ENCODE peak calls at places on chromosomes 4 and X, in nine cellular contexts. One of them, this sample, is unnamed.

GRCh38 chrX:32788936-32789335 is 422.4 kb downstream of the DMD start:
- DNase-seq in nephron progenitor cell: no peak
- DNase-seq in H54: no peak
- DNase-seq in left ventricle myocardium inferior: no peak
- DNase-seq in ELF-1: no peak
- DNase-seq in A172: no peak
- DNase-seq in T-helper 9 cell: no peak
- DNase-seq in heart left ventricle: no peak
- DNase-seq in activated CD4-positive, alpha-beta T cell treated with anti-CD3 and anti-CD28 coated beads, Interleukin-2, amount 50 U/mL, for 1 hour: no peak
- DNase-seq in this sample: no peak

GRCh38 chrX:13051529-13052172 is 7.2 kb upstream of the FAM9C start:
- DNase-seq in nephron progenitor cell: no peak
- DNase-seq in H54: no peak
- DNase-seq in left ventricle myocardium inferior: no peak
- DNase-seq in ELF-1: no peak
- DNase-seq in A172: peak
- DNase-seq in T-helper 9 cell: no peak
- DNase-seq in heart left ventricle: peak
- DNase-seq in activated CD4-positive, alpha-beta T cell treated with anti-CD3 and anti-CD28 coated beads, Interleukin-2, amount 50 U/mL, for 1 hour: peak
- DNase-seq in this sample: no peak

GRCh38 chrX:150200820-150201287 is 162.3 kb upstream of the MAMLD1 start:
- DNase-seq in nephron progenitor cell: no peak
- DNase-seq in H54: peak
- DNase-seq in left ventricle myocardium inferior: no peak
- DNase-seq in ELF-1: peak
- DNase-seq in A172: peak
- DNase-seq in T-helper 9 cell: no peak
- DNase-seq in heart left ventricle: no peak
- DNase-seq in activated CD4-positive, alpha-beta T cell treated with anti-CD3 and anti-CD28 coated beads, Interleukin-2, amount 50 U/mL, for 1 hour: no peak
- DNase-seq in this sample: peak

GRCh38 chrX:109954955-109955354 is 48.0 kb upstream of the TMEM164 start:
- DNase-seq in nephron progenitor cell: no peak
- DNase-seq in H54: no peak
- DNase-seq in left ventricle myocardium inferior: no peak
- DNase-seq in ELF-1: no peak
- DNase-seq in A172: no peak
- DNase-seq in T-helper 9 cell: no peak
- DNase-seq in heart left ventricle: no peak
- DNase-seq in activated CD4-positive, alpha-beta T cell treated with anti-CD3 and anti-CD28 coated beads, Interleukin-2, amount 50 U/mL, for 1 hour: no peak
- DNase-seq in this sample: no peak

GRCh38 chr4:185016946-185017797 is 1.1 kb upstream of the HELT start:
- DNase-seq in nephron progenitor cell: no peak
- DNase-seq in H54: no peak
- DNase-seq in left ventricle myocardium inferior: no peak
- DNase-seq in ELF-1: peak
- DNase-seq in A172: no peak
- DNase-seq in T-helper 9 cell: no peak
- DNase-seq in heart left ventricle: no peak
- DNase-seq in activated CD4-positive, alpha-beta T cell treated with anti-CD3 and anti-CD28 coated beads, Interleukin-2, amount 50 U/mL, for 1 hour: no peak
- DNase-seq in this sample: no peak

GRCh38 chr4:35491093-35491492 is 753.2 kb downstream of the ARAP2 start:
- DNase-seq in nephron progenitor cell: no peak
- DNase-seq in H54: no peak
- DNase-seq in left ventricle myocardium inferior: no peak
- DNase-seq in ELF-1: no peak
- DNase-seq in A172: no peak
- DNase-seq in T-helper 9 cell: no peak
- DNase-seq in heart left ventricle: no peak
- DNase-seq in activated CD4-positive, alpha-beta T cell treated with anti-CD3 and anti-CD28 coated beads, Interleukin-2, amount 50 U/mL, for 1 hour: no peak
- DNase-seq in this sample: no peak

GRCh38 chr4:15756361-15756861 is 21.7 kb upstream of the CD38 start:
- DNase-seq in nephron progenitor cell: no peak
- DNase-seq in H54: no peak
- DNase-seq in left ventricle myocardium inferior: no peak
- DNase-seq in ELF-1: no peak
- DNase-seq in A172: peak
- DNase-seq in T-helper 9 cell: peak
- DNase-seq in heart left ventricle: no peak
- DNase-seq in activated CD4-positive, alpha-beta T cell treated with anti-CD3 and anti-CD28 coated beads, Interleukin-2, amount 50 U/mL, for 1 hour: peak
- DNase-seq in this sample: peak

GRCh38 chr4:55868691-55869090 is 15.2 kb downstream of the EXOC1 start:
- DNase-seq in nephron progenitor cell: no peak
- DNase-seq in H54: no peak
- DNase-seq in left ventricle myocardium inferior: no peak
- DNase-seq in ELF-1: no peak
- DNase-seq in A172: no peak
- DNase-seq in T-helper 9 cell: no peak
- DNase-seq in heart left ventricle: no peak
- DNase-seq in activated CD4-positive, alpha-beta T cell treated with anti-CD3 and anti-CD28 coated beads, Interleukin-2, amount 50 U/mL, for 1 hour: no peak
- DNase-seq in this sample: no peak

GRCh38 chrX:24196509-24196908 is 47.0 kb downstream of the ZFX start:
- DNase-seq in nephron progenitor cell: no peak
- DNase-seq in H54: no peak
- DNase-seq in left ventricle myocardium inferior: no peak
- DNase-seq in ELF-1: no peak
- DNase-seq in A172: no peak
- DNase-seq in T-helper 9 cell: no peak
- DNase-seq in heart left ventricle: no peak
- DNase-seq in activated CD4-positive, alpha-beta T cell treated with anti-CD3 and anti-CD28 coated beads, Interleukin-2, amount 50 U/mL, for 1 hour: no peak
- DNase-seq in this sample: no peak

GRCh38 chr4:3484057-3484973 is 21.2 kb downstream of the DOK7 start:
- DNase-seq in nephron progenitor cell: no peak
- DNase-seq in H54: peak
- DNase-seq in left ventricle myocardium inferior: peak
- DNase-seq in ELF-1: peak
- DNase-seq in A172: peak
- DNase-seq in T-helper 9 cell: no peak
- DNase-seq in heart left ventricle: peak
- DNase-seq in activated CD4-positive, alpha-beta T cell treated with anti-CD3 and anti-CD28 coated beads, Interleukin-2, amount 50 U/mL, for 1 hour: no peak
- DNase-seq in this sample: no peak

GRCh38 chr4:41505161-41505653 is 32.8 kb upstream of the LIMCH1 start:
- DNase-seq in nephron progenitor cell: no peak
- DNase-seq in H54: peak
- DNase-seq in left ventricle myocardium inferior: no peak
- DNase-seq in ELF-1: no peak
- DNase-seq in A172: peak
- DNase-seq in T-helper 9 cell: no peak
- DNase-seq in heart left ventricle: peak
- DNase-seq in activated CD4-positive, alpha-beta T cell treated with anti-CD3 and anti-CD28 coated beads, Interleukin-2, amount 50 U/mL, for 1 hour: no peak
- DNase-seq in this sample: no peak

GRCh38 chrX:576904-577303 is 53.7 kb upstream of the SHOX start:
- DNase-seq in nephron progenitor cell: no peak
- DNase-seq in H54: no peak
- DNase-seq in left ventricle myocardium inferior: no peak
- DNase-seq in ELF-1: no peak
- DNase-seq in A172: no peak
- DNase-seq in T-helper 9 cell: no peak
- DNase-seq in heart left ventricle: no peak
- DNase-seq in activated CD4-positive, alpha-beta T cell treated with anti-CD3 and anti-CD28 coated beads, Interleukin-2, amount 50 U/mL, for 1 hour: no peak
- DNase-seq in this sample: no peak

GRCh38 chr4:69308634-69309033 is 28.4 kb downstream of the UGT2B28 start:
- DNase-seq in nephron progenitor cell: no peak
- DNase-seq in H54: no peak
- DNase-seq in left ventricle myocardium inferior: no peak
- DNase-seq in ELF-1: no peak
- DNase-seq in A172: no peak
- DNase-seq in T-helper 9 cell: no peak
- DNase-seq in heart left ventricle: no peak
- DNase-seq in activated CD4-positive, alpha-beta T cell treated with anti-CD3 and anti-CD28 coated beads, Interleukin-2, amount 50 U/mL, for 1 hour: no peak
- DNase-seq in this sample: no peak

GRCh38 chrX:71215335-71215912 is 7.6 kb upstream of the GJB1 start:
- DNase-seq in nephron progenitor cell: no peak
- DNase-seq in H54: no peak
- DNase-seq in left ventricle myocardium inferior: no peak
- DNase-seq in ELF-1: no peak
- DNase-seq in A172: no peak
- DNase-seq in T-helper 9 cell: no peak
- DNase-seq in heart left ventricle: no peak
- DNase-seq in activated CD4-positive, alpha-beta T cell treated with anti-CD3 and anti-CD28 coated beads, Interleukin-2, amount 50 U/mL, for 1 hour: no peak
- DNase-seq in this sample: no peak

GRCh38 chrX:72054776-72055495 is 76.8 kb downstream of the RTL5 start:
- DNase-seq in nephron progenitor cell: no peak
- DNase-seq in H54: no peak
- DNase-seq in left ventricle myocardium inferior: no peak
- DNase-seq in ELF-1: peak
- DNase-seq in A172: no peak
- DNase-seq in T-helper 9 cell: no peak
- DNase-seq in heart left ventricle: no peak
- DNase-seq in activated CD4-positive, alpha-beta T cell treated with anti-CD3 and anti-CD28 coated beads, Interleukin-2, amount 50 U/mL, for 1 hour: no peak
- DNase-seq in this sample: no peak

GRCh38 chr4:79249879-79250503 is 75.9 kb downstream of the NAA11 start:
- DNase-seq in nephron progenitor cell: no peak
- DNase-seq in H54: no peak
- DNase-seq in left ventricle myocardium inferior: no peak
- DNase-seq in ELF-1: no peak
- DNase-seq in A172: peak
- DNase-seq in T-helper 9 cell: no peak
- DNase-seq in heart left ventricle: no peak
- DNase-seq in activated CD4-positive, alpha-beta T cell treated with anti-CD3 and anti-CD28 coated beads, Interleukin-2, amount 50 U/mL, for 1 hour: no peak
- DNase-seq in this sample: no peak

GRCh38 chrX:33908898-33909297 is 223.2 kb downstream of the FAM47A start:
- DNase-seq in nephron progenitor cell: no peak
- DNase-seq in H54: no peak
- DNase-seq in left ventricle myocardium inferior: no peak
- DNase-seq in ELF-1: peak
- DNase-seq in A172: no peak
- DNase-seq in T-helper 9 cell: no peak
- DNase-seq in heart left ventricle: no peak
- DNase-seq in activated CD4-positive, alpha-beta T cell treated with anti-CD3 and anti-CD28 coated beads, Interleukin-2, amount 50 U/mL, for 1 hour: no peak
- DNase-seq in this sample: no peak

GRCh38 chr4:164706675-164707074 is 47.3 kb upstream of the SMIM31 start:
- DNase-seq in nephron progenitor cell: no peak
- DNase-seq in H54: no peak
- DNase-seq in left ventricle myocardium inferior: no peak
- DNase-seq in ELF-1: peak
- DNase-seq in A172: no peak
- DNase-seq in T-helper 9 cell: no peak
- DNase-seq in heart left ventricle: no peak
- DNase-seq in activated CD4-positive, alpha-beta T cell treated with anti-CD3 and anti-CD28 coated beads, Interleukin-2, amount 50 U/mL, for 1 hour: no peak
- DNase-seq in this sample: no peak

GRCh38 chr4:146134761-146135160 is 40.8 kb upstream of the LSM6 start:
- DNase-seq in nephron progenitor cell: no peak
- DNase-seq in H54: no peak
- DNase-seq in left ventricle myocardium inferior: peak
- DNase-seq in ELF-1: no peak
- DNase-seq in A172: no peak
- DNase-seq in T-helper 9 cell: no peak
- DNase-seq in heart left ventricle: no peak
- DNase-seq in activated CD4-positive, alpha-beta T cell treated with anti-CD3 and anti-CD28 coated beads, Interleukin-2, amount 50 U/mL, for 1 hour: no peak
- DNase-seq in this sample: no peak

GRCh38 chrX:41014776-41015175 is 70.5 kb upstream of the USP9X start:
- DNase-seq in nephron progenitor cell: no peak
- DNase-seq in H54: no peak
- DNase-seq in left ventricle myocardium inferior: no peak
- DNase-seq in ELF-1: no peak
- DNase-seq in A172: peak
- DNase-seq in T-helper 9 cell: no peak
- DNase-seq in heart left ventricle: no peak
- DNase-seq in activated CD4-positive, alpha-beta T cell treated with anti-CD3 and anti-CD28 coated beads, Interleukin-2, amount 50 U/mL, for 1 hour: no peak
- DNase-seq in this sample: no peak

GRCh38 chr4:186829740-186830449 is 106.2 kb upstream of the FAT1 start:
- DNase-seq in nephron progenitor cell: no peak
- DNase-seq in H54: no peak
- DNase-seq in left ventricle myocardium inferior: no peak
- DNase-seq in ELF-1: no peak
- DNase-seq in A172: peak
- DNase-seq in T-helper 9 cell: no peak
- DNase-seq in heart left ventricle: no peak
- DNase-seq in activated CD4-positive, alpha-beta T cell treated with anti-CD3 and anti-CD28 coated beads, Interleukin-2, amount 50 U/mL, for 1 hour: no peak
- DNase-seq in this sample: peak

GRCh38 chr4:143424276-143424675 is 87.6 kb downstream of the GAB1 start:
- DNase-seq in nephron progenitor cell: no peak
- DNase-seq in H54: no peak
- DNase-seq in left ventricle myocardium inferior: no peak
- DNase-seq in ELF-1: no peak
- DNase-seq in A172: peak
- DNase-seq in T-helper 9 cell: no peak
- DNase-seq in heart left ventricle: no peak
- DNase-seq in activated CD4-positive, alpha-beta T cell treated with anti-CD3 and anti-CD28 coated beads, Interleukin-2, amount 50 U/mL, for 1 hour: no peak
- DNase-seq in this sample: no peak

GRCh38 chr4:73836373-73837269 is at the start of gene CXCL6:
- DNase-seq in nephron progenitor cell: peak
- DNase-seq in H54: no peak
- DNase-seq in left ventricle myocardium inferior: peak
- DNase-seq in ELF-1: peak
- DNase-seq in A172: no peak
- DNase-seq in T-helper 9 cell: no peak
- DNase-seq in heart left ventricle: peak
- DNase-seq in activated CD4-positive, alpha-beta T cell treated with anti-CD3 and anti-CD28 coated beads, Interleukin-2, amount 50 U/mL, for 1 hour: no peak
- DNase-seq in this sample: no peak

GRCh38 chrX:65846974-65847373 is 179.5 kb downstream of the MSN start:
- DNase-seq in nephron progenitor cell: no peak
- DNase-seq in H54: no peak
- DNase-seq in left ventricle myocardium inferior: no peak
- DNase-seq in ELF-1: no peak
- DNase-seq in A172: no peak
- DNase-seq in T-helper 9 cell: no peak
- DNase-seq in heart left ventricle: no peak
- DNase-seq in activated CD4-positive, alpha-beta T cell treated with anti-CD3 and anti-CD28 coated beads, Interleukin-2, amount 50 U/mL, for 1 hour: no peak
- DNase-seq in this sample: no peak

GRCh38 chr4:94678896-94679295 is 78.9 kb upstream of the BMPR1B start:
- DNase-seq in nephron progenitor cell: no peak
- DNase-seq in H54: peak
- DNase-seq in left ventricle myocardium inferior: no peak
- DNase-seq in ELF-1: no peak
- DNase-seq in A172: no peak
- DNase-seq in T-helper 9 cell: no peak
- DNase-seq in heart left ventricle: no peak
- DNase-seq in activated CD4-positive, alpha-beta T cell treated with anti-CD3 and anti-CD28 coated beads, Interleukin-2, amount 50 U/mL, for 1 hour: no peak
- DNase-seq in this sample: no peak

GRCh38 chr4:107760281-107760947 is 40.4 kb upstream of the PAPSS1 start:
- DNase-seq in nephron progenitor cell: no peak
- DNase-seq in H54: no peak
- DNase-seq in left ventricle myocardium inferior: no peak
- DNase-seq in ELF-1: no peak
- DNase-seq in A172: no peak
- DNase-seq in T-helper 9 cell: no peak
- DNase-seq in heart left ventricle: no peak
- DNase-seq in activated CD4-positive, alpha-beta T cell treated with anti-CD3 and anti-CD28 coated beads, Interleukin-2, amount 50 U/mL, for 1 hour: no peak
- DNase-seq in this sample: no peak

GRCh38 chrX:118226060-118226428 is 109.4 kb upstream of the KLHL13 start:
- DNase-seq in nephron progenitor cell: no peak
- DNase-seq in H54: no peak
- DNase-seq in left ventricle myocardium inferior: no peak
- DNase-seq in ELF-1: no peak
- DNase-seq in A172: no peak
- DNase-seq in T-helper 9 cell: no peak
- DNase-seq in heart left ventricle: no peak
- DNase-seq in activated CD4-positive, alpha-beta T cell treated with anti-CD3 and anti-CD28 coated beads, Interleukin-2, amount 50 U/mL, for 1 hour: no peak
- DNase-seq in this sample: peak

This sample was measured in HTR-8/SVneo.